ENCODE peak calls at places on chromosomes 11 and 22, in eight cellular contexts. One of them, this sample, is unnamed.

GRCh38 chr11:59195596-59195995 is 17.1 kb downstream of the MPEG1 start:
- DNase-seq in SK-MEL-5: no peak
- DNase-seq in A549: no peak
- DNase-seq in AG08396: no peak
- DNase-seq in HTR-8/SVneo: no peak
- DNase-seq in stimulated activated CD4-positive, alpha-beta T cell treated with anti-CD3 and anti-CD28 coated beads, Interleukin-2, amount 100 ng/mL, for 48 hours: no peak
- DNase-seq in naive thymus-derived CD8-positive, alpha-beta T cell: no peak
- DNase-seq in activated CD4-positive, alpha-beta T cell treated with anti-CD3 and anti-CD28 coated beads for 1 hour: no peak
- DNase-seq in this sample: no peak

GRCh38 chr11:133934599-133935550 is 21.9 kb downstream of the IGSF9B start:
- DNase-seq in SK-MEL-5: peak; percentile 86
- DNase-seq in HTR-8/SVneo: peak; percentile 66
- DNase-seq in stimulated activated CD4-positive, alpha-beta T cell treated with anti-CD3 and anti-CD28 coated beads, Interleukin-2, amount 100 ng/mL, for 48 hours: no peak
- DNase-seq in naive thymus-derived CD8-positive, alpha-beta T cell: no peak
- DNase-seq in activated CD4-positive, alpha-beta T cell treated with anti-CD3 and anti-CD28 coated beads for 1 hour: no peak
- DNase-seq in AG08396: peak; percentile 80
- DNase-seq in A549: peak; percentile 43
- DNase-seq in this sample: peak; percentile 98

GRCh38 chr11:80383655-80384054 is 942.8 kb upstream of the TENM4 start:
- DNase-seq in naive thymus-derived CD8-positive, alpha-beta T cell: no peak
- DNase-seq in stimulated activated CD4-positive, alpha-beta T cell treated with anti-CD3 and anti-CD28 coated beads, Interleukin-2, amount 100 ng/mL, for 48 hours: no peak
- DNase-seq in AG08396: no peak
- DNase-seq in A549: no peak
- DNase-seq in HTR-8/SVneo: no peak
- DNase-seq in SK-MEL-5: no peak
- DNase-seq in activated CD4-positive, alpha-beta T cell treated with anti-CD3 and anti-CD28 coated beads for 1 hour: no peak
- DNase-seq in this sample: no peak

GRCh38 chr11:34174411-34175041 is 69.1 kb downstream of the NAT10 start:
- DNase-seq in naive thymus-derived CD8-positive, alpha-beta T cell: peak; percentile 76
- DNase-seq in activated CD4-positive, alpha-beta T cell treated with anti-CD3 and anti-CD28 coated beads for 1 hour: peak; percentile 70
- DNase-seq in AG08396: peak; percentile 92
- DNase-seq in A549: peak; percentile 75
- DNase-seq in SK-MEL-5: peak; percentile 74
- DNase-seq in stimulated activated CD4-positive, alpha-beta T cell treated with anti-CD3 and anti-CD28 coated beads, Interleukin-2, amount 100 ng/mL, for 48 hours: peak; percentile 81
- DNase-seq in HTR-8/SVneo: peak; percentile 85
- DNase-seq in this sample: peak; percentile 91

GRCh38 chr11:128936546-128937275 is 6.0 kb downstream of the TP53AIP1 start:
- DNase-seq in A549: no peak
- DNase-seq in activated CD4-positive, alpha-beta T cell treated with anti-CD3 and anti-CD28 coated beads for 1 hour: no peak
- DNase-seq in SK-MEL-5: no peak
- DNase-seq in naive thymus-derived CD8-positive, alpha-beta T cell: no peak
- DNase-seq in AG08396: no peak
- DNase-seq in stimulated activated CD4-positive, alpha-beta T cell treated with anti-CD3 and anti-CD28 coated beads, Interleukin-2, amount 100 ng/mL, for 48 hours: no peak
- DNase-seq in HTR-8/SVneo: no peak
- DNase-seq in this sample: peak; percentile 91

GRCh38 chr11:68950776-68951175 is 30.0 kb downstream of the MRGPRD start:
- DNase-seq in A549: no peak
- DNase-seq in stimulated activated CD4-positive, alpha-beta T cell treated with anti-CD3 and anti-CD28 coated beads, Interleukin-2, amount 100 ng/mL, for 48 hours: no peak
- DNase-seq in naive thymus-derived CD8-positive, alpha-beta T cell: no peak
- DNase-seq in AG08396: no peak
- DNase-seq in SK-MEL-5: no peak
- DNase-seq in activated CD4-positive, alpha-beta T cell treated with anti-CD3 and anti-CD28 coated beads for 1 hour: no peak
- DNase-seq in HTR-8/SVneo: no peak
- DNase-seq in this sample: no peak

GRCh38 chr22:45446216-45446615 is 32.7 kb downstream of the RIBC2 start:
- DNase-seq in naive thymus-derived CD8-positive, alpha-beta T cell: no peak
- DNase-seq in A549: no peak
- DNase-seq in HTR-8/SVneo: no peak
- DNase-seq in activated CD4-positive, alpha-beta T cell treated with anti-CD3 and anti-CD28 coated beads for 1 hour: no peak
- DNase-seq in AG08396: no peak
- DNase-seq in stimulated activated CD4-positive, alpha-beta T cell treated with anti-CD3 and anti-CD28 coated beads, Interleukin-2, amount 100 ng/mL, for 48 hours: no peak
- DNase-seq in SK-MEL-5: no peak
- DNase-seq in this sample: no peak

GRCh38 chr22:19933328-19934241 is 8.0 kb upstream of the COMT start:
- DNase-seq in activated CD4-positive, alpha-beta T cell treated with anti-CD3 and anti-CD28 coated beads for 1 hour: no peak
- DNase-seq in AG08396: peak; percentile 0
- DNase-seq in HTR-8/SVneo: no peak
- DNase-seq in naive thymus-derived CD8-positive, alpha-beta T cell: no peak
- DNase-seq in stimulated activated CD4-positive, alpha-beta T cell treated with anti-CD3 and anti-CD28 coated beads, Interleukin-2, amount 100 ng/mL, for 48 hours: no peak
- DNase-seq in A549: no peak
- DNase-seq in SK-MEL-5: no peak
- DNase-seq in this sample: no peak

GRCh38 chr22:36769541-36769940 is 6.4 kb downstream of the IFT27 start:
- DNase-seq in A549: no peak
- DNase-seq in SK-MEL-5: no peak
- DNase-seq in activated CD4-positive, alpha-beta T cell treated with anti-CD3 and anti-CD28 coated beads for 1 hour: no peak
- DNase-seq in HTR-8/SVneo: no peak
- DNase-seq in stimulated activated CD4-positive, alpha-beta T cell treated with anti-CD3 and anti-CD28 coated beads, Interleukin-2, amount 100 ng/mL, for 48 hours: no peak
- DNase-seq in naive thymus-derived CD8-positive, alpha-beta T cell: no peak
- DNase-seq in AG08396: no peak
- DNase-seq in this sample: no peak

GRCh38 chr22:22210375-22210774 is 34.2 kb upstream of the VPREB1 start:
- DNase-seq in naive thymus-derived CD8-positive, alpha-beta T cell: no peak
- DNase-seq in A549: peak; percentile 19
- DNase-seq in AG08396: peak; percentile 36
- DNase-seq in activated CD4-positive, alpha-beta T cell treated with anti-CD3 and anti-CD28 coated beads for 1 hour: peak; percentile 21
- DNase-seq in HTR-8/SVneo: no peak
- DNase-seq in stimulated activated CD4-positive, alpha-beta T cell treated with anti-CD3 and anti-CD28 coated beads, Interleukin-2, amount 100 ng/mL, for 48 hours: peak; percentile 62
- DNase-seq in SK-MEL-5: no peak
- DNase-seq in this sample: no peak